ENCODE peak calls at places on chromosomes 6 and 20, in six cellular contexts. E is omental fat pad; X is mucosa of descending colon; P is GM23338; H is CD8-positive, alpha-beta T cell; R is thoracic aorta. U is an unnamed sample.

GRCh38 chr6:7939864-7940228 is 29.3 kb upstream of the TXNDC5 start:
- DNase-seq in R (no peak), H (no peak), P (no peak), X (no peak), E (no peak), U (no peak)

GRCh38 chr6:1987640-1988039 is 257.8 kb downstream of the GMDS start:
- DNase-seq in H (no peak), P (no peak), E (no peak), X (no peak), R (no peak), U (no peak)

GRCh38 chr20:10637062-10637559 is 36.7 kb downstream of the JAG1 start:
- DNase-seq in X (no peak), E (no peak), H (no peak), R (peak), P (no peak), U (peak)

GRCh38 chr20:40144581-40144980 is 544.5 kb downstream of the MAFB start:
- DNase-seq in X (no peak), E (no peak), P (no peak), H (no peak), R (no peak), U (no peak)

GRCh38 chr6:161128680-161129196 is 137.2 kb downstream of the MAP3K4 start:
- DNase-seq in P (no peak), X (no peak), H (no peak), E (no peak), R (no peak), U (no peak)

GRCh38 chr20:14991023-14991422 is 653.6 kb upstream of the FLRT3 start:
- DNase-seq in H (no peak), X (no peak), E (no peak), P (no peak), R (no peak), U (no peak)

GRCh38 chr6:73985891-73986290 is 289.9 kb downstream of the CD109 start:
- DNase-seq in H (no peak), R (no peak), P (peak), X (no peak), E (no peak), U (no peak)

GRCh38 chr6:49720372-49720771 is 7.0 kb upstream of the CRISP2 start:
- DNase-seq in R (no peak), E (no peak), P (no peak), X (no peak), H (no peak), U (no peak)

GRCh38 chr6:166512567-166512966 is 73.9 kb downstream of the RAMACL start:
- DNase-seq in X (no peak), R (no peak), H (peak), E (no peak), P (no peak), U (peak)

GRCh38 chr6:35092362-35093117 is 48.6 kb downstream of the TCP11 start:
- DNase-seq in X (no peak), R (no peak), E (no peak), H (no peak), P (no peak), U (no peak)

GRCh38 chr6:166330612-166331011 is 11.7 kb downstream of the SFT2D1 start:
- DNase-seq in H (no peak), P (peak), X (no peak), E (no peak), R (no peak), U (no peak)

GRCh38 chr6:5482619-5483018 is 221.3 kb downstream of the FARS2 start:
- DNase-seq in E (no peak), R (no peak), P (no peak), H (no peak), X (no peak), U (no peak)

GRCh38 chr6:166767191-166767590 is 140.1 kb upstream of the RPS6KA2 start:
- DNase-seq in E (no peak), P (no peak), X (no peak), R (no peak), H (no peak), U (no peak)

GRCh38 chr6:148573922-148574321 is 172.9 kb upstream of the UST start:
- DNase-seq in H (no peak), R (no peak), X (no peak), P (no peak), E (no peak), U (no peak)

GRCh38 chr6:34237316-34237721 is 646 bp downstream of the HMGA1 start:
- DNase-seq in X (peak), H (peak), P (no peak), R (no peak), E (no peak), U (no peak)

GRCh38 chr6:109458774-109459531 is 3.4 kb upstream of the MICAL1 start:
- DNase-seq in E (no peak), P (no peak), H (peak), R (no peak), X (no peak), U (no peak)

GRCh38 chr6:36977470-36977941 is 8.5 kb downstream of the MTCH1 start:
- DNase-seq in E (no peak), P (peak), H (no peak), R (no peak), X (no peak), U (no peak)

GRCh38 chr6:134041093-134041492 is 11.3 kb downstream of the SLC2A12 start:
- DNase-seq in X (no peak), P (no peak), E (no peak), H (no peak), R (no peak), U (no peak)

GRCh38 chr6:146785001-146785585 is 186.3 kb downstream of the ADGB start:
- DNase-seq in H (peak), X (no peak), P (peak), E (no peak), R (no peak), U (no peak)

GRCh38 chr6:15363523-15364400 is 117.9 kb downstream of the JARID2 start:
- DNase-seq in X (no peak), R (no peak), E (no peak), P (peak), H (no peak), U (no peak)

GRCh38 chr6:14292119-14292518 is 174.5 kb downstream of the CD83 start:
- DNase-seq in X (no peak), R (no peak), H (no peak), E (no peak), P (no peak), U (no peak)

DNA sequence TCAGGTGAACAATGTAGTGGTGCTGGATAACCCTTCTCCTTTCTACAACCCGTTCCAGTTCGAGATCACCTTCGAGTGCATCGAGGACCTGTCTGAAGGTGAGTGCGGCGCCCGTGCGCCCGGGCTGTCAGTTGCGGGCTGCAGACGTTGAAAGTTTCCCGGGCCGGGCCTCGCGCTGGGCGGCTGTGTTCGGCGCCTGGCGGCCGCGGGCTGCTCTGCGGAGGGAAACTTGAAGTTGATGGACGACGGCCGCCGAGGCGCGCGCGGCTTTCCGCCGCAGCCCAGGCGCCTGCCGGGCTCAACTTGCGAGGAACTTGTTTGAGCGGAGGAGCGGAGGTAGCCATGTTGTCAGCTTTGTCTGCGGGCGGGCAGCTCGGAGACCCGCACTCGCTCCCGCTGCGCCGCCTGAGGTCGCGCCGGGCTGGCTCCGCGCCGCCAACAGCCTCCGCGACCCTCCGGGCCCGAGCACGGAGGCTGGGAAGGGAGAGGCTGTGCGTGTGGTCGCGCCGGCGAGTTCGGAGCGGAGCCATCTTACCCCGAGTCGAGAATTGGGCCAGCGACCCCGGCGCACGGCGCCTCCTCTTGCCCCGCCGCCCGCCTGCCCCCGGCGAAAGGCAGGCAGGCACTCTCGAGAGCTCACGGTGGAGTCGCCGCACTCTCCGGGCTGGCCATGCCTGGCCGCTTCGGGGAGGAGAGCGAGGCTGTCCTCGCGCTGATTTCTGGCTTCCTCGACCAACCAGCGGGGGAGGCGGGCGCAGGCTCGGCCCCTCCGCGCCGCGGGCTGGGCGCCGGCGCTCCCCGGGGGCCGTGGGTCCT is 681 bp downstream of the ASF1A start:
- DNase-seq in H (peak), P (peak), R (no peak), E (no peak), X (peak), U (peak)
- TF ChIP-seq CTCF in H (no peak), P (no peak), R (no peak), E (no peak), X (no peak), U (no peak)

DNA sequence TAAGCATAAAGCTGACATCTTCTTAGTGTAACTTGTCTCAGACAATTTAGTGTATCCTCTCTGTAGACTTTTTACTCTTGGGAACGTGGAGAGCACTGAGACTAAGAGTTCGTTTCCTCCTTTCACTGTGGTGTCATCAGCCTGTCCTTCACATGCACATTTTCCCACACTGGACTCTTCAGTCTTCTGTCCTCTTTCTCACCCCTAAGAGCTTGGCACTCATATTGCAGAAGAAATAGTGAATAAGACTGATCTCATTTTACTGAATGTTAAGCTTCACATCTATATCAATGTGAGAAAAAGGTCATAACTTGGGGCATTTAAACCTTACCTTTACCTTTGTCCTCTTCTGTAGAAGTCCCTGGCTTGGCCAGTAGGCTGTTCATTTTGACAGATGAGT is 25.6 kb downstream of the FUCA2 start:
- DNase-seq in E (no peak), R (no peak), H (no peak), X (no peak), P (no peak), U (no peak)
- TF ChIP-seq CTCF in E (no peak), R (no peak), H (no peak), X (no peak), P (no peak), U (no peak)

GRCh38 chr6:158204616-158205015 is 36.5 kb downstream of the GTF2H5 start:
- DNase-seq in X (no peak), R (no peak), P (no peak), E (no peak), H (no peak), U (no peak)

GRCh38 chr6:158207452-158207788 is 39.3 kb downstream of the GTF2H5 start:
- DNase-seq in R (no peak), P (no peak), H (no peak), E (no peak), X (no peak), U (no peak)

GRCh38 chr6:158208226-158208807 is 40.2 kb downstream of the GTF2H5 start:
- DNase-seq in E (no peak), X (no peak), P (no peak), R (no peak), H (no peak), U (no peak)

GRCh38 chr6:158206740-158207451 is 38.7 kb downstream of the GTF2H5 start:
- DNase-seq in H (no peak), E (no peak), P (no peak), R (no peak), X (no peak), U (no peak)

GRCh38 chr6:158205220-158205944 is 37.2 kb downstream of the GTF2H5 start:
- DNase-seq in H (no peak), R (no peak), X (no peak), P (peak), E (no peak), U (no peak)
- TF ChIP-seq CTCF in H (no peak), R (no peak), X (no peak), P (peak), E (no peak), U (peak)

DNA sequence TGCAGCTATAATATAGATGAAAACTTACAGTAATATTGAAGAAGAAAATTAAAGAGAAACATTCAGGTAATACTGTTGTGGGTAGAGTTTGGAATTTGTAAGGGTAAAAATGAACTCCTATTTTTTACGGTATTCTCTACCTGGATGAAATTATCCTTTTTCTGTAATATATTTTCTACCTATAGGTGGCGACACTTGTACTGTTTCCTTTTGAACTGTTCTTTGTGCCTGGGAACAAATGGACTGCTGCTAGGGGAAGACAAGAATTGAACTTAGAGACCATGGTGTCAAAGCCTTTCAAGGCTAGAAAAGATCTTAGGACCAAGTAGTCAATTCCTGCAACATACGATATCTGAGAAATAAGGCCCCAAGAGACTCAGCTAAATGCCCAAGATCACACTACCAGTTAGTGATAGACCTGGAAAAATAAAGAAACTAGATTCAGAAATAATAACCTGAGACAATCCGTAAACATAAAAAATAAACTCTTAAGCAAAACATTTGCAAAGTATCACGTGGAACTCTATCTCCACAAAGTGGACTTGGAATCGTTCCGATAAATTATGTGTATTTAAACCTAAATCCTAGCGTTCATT is 383.8 kb downstream of the TFAP2A start:
- DNase-seq in H (no peak), E (no peak), P (peak), R (no peak), X (no peak), U (no peak)
- TF ChIP-seq CTCF in H (no peak), E (no peak), P (peak), R (peak), X (no peak), U (peak)

DNA sequence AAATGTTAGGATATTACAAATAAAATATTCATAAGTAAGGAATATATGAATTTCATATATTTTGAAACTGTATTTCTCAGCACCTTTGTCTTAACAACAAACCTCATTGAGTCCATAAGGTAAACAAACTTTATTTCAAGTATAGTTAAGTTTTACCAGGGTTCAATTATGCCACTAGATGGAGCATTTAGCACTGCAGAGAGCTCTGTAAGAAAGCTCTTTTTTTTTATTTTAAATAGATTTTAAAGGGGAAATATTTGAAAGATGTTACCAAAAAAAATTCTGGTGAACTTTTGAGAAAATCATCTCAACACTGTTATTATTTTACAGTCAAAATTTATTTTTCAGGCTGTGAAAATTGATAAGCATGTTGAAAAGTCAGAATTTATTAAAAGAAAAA is 955.2 kb upstream of the EYS start:
- DNase-seq in E (no peak), H (no peak), R (no peak), P (peak), X (no peak), U (no peak)
- TF ChIP-seq CTCF in E (no peak), H (no peak), R (peak), P (peak), X (no peak), U (no peak)

GRCh38 chr20:31879143-31879987 is 8.9 kb downstream of the TTLL9 start:
- DNase-seq in P (peak), E (peak), R (peak), H (peak), X (peak), U (peak)
- TF ChIP-seq CTCF in P (peak), E (no peak), R (no peak), H (no peak), X (no peak), U (peak)

GRCh38 chr20:45291526-45291925 is 15.1 kb upstream of the RBPJL start:
- DNase-seq in R (no peak), H (no peak), P (no peak), E (no peak), X (no peak), U (no peak)

GRCh38 chr20:45294003-45294368 is 12.7 kb upstream of the RBPJL start:
- DNase-seq in H (no peak), R (no peak), E (no peak), X (no peak), P (no peak), U (no peak)

GRCh38 chr20:45294659-45295058 is 12.0 kb upstream of the RBPJL start:
- DNase-seq in P (no peak), R (no peak), H (no peak), E (no peak), X (no peak), U (no peak)

GRCh38 chr20:45292343-45292742 is 14.3 kb upstream of the RBPJL start:
- DNase-seq in P (no peak), H (no peak), R (no peak), E (no peak), X (no peak), U (no peak)

GRCh38 chr20:45293041-45294002 is 13.3 kb upstream of the RBPJL start:
- DNase-seq in X (peak), P (peak), R (peak), E (peak), H (peak), U (peak)
- TF ChIP-seq CTCF in X (peak), P (peak), R (peak), E (peak), H (peak), U (peak)

GRCh38 chr6:77124604-77125003 is 338.7 kb downstream of the HTR1B start:
- DNase-seq in R (no peak), X (no peak), P (no peak), E (no peak), H (no peak), U (no peak)
- TF ChIP-seq CTCF in R (no peak), X (no peak), P (peak), E (no peak), H (no peak), U (no peak)

U was measured in tibial artery.